ENCODE peak calls at places on chromosome 12, in five cellular contexts. D is AG04449, H is astrocyte of the spinal cord, G is small intestine, U is COR-L47. X is an unnamed sample.

GRCh38 chr12:105931762-105932587 is 206.8 kb downstream of the NUAK1 start:
- DNase-seq in D (no peak), H (no peak), G (no peak), U (no peak), X (no peak)

GRCh38 chr12:12671850-12672660 is 23.9 kb downstream of the GPR19 start:
- DNase-seq in D (no peak), H (peak), G (no peak), U (no peak), X (no peak)

GRCh38 chr12:45299132-45299692 is 83.3 kb downstream of the ANO6 start:
- DNase-seq in D (peak), H (peak), G (no peak), U (peak), X (no peak)

GRCh38 chr12:85092814-85093370 is 56.7 kb downstream of the LRRIQ1 start:
- DNase-seq in D (no peak), H (no peak), G (no peak), U (no peak), X (no peak)

GRCh38 chr12:40946612-40947194 is 241.4 kb upstream of the PDZRN4 start:
- DNase-seq in D (peak), H (peak), G (peak), U (peak), X (peak)

GRCh38 chr12:52687527-52688385 is 7.5 kb upstream of the KRT1 start:
- DNase-seq in D (no peak), H (no peak), G (peak), U (no peak), X (no peak)

GRCh38 chr12:96445743-96446655 is 43.4 kb upstream of the CFAP54 start:
- DNase-seq in D (peak), H (peak), G (peak), U (no peak), X (peak)

GRCh38 chr12:3298603-3299002 is 192.4 kb upstream of the PRMT8 start:
- DNase-seq in D (no peak), H (no peak), G (no peak), U (no peak), X (no peak)

GRCh38 chr12:120928864-120929652 is 24.9 kb upstream of the SPPL3 start:
- DNase-seq in D (no peak), H (no peak), G (peak), U (no peak), X (no peak)

GRCh38 chr12:14893471-14894250 is 8.0 kb upstream of the MGP start:
- DNase-seq in D (no peak), H (no peak), G (no peak), U (no peak), X (peak)

GRCh38 chr12:29314421-29314820 is 66.6 kb downstream of the ERGIC2 start:
- DNase-seq in D (no peak), H (no peak), G (no peak), U (no peak), X (peak)

GRCh38 chr12:116426391-116427136 is 132.6 kb upstream of the MAP1LC3B2 start:
- DNase-seq in D (peak), H (peak), G (no peak), U (no peak), X (peak)

GRCh38 chr12:6292606-6293005 is 17.9 kb upstream of the PLEKHG6 start:
- DNase-seq in D (no peak), H (no peak), G (peak), U (no peak), X (no peak)

GRCh38 chr12:78121969-78122610 is 291.4 kb downstream of the NAV3 start:
- DNase-seq in D (no peak), H (peak), G (no peak), U (no peak), X (peak)

GRCh38 chr12:31220061-31220460 is 105.9 kb downstream of the SINHCAF start:
- DNase-seq in D (no peak), H (no peak), G (no peak), U (no peak), X (no peak)

GRCh38 chr12:117875652-117876491 is 92.9 kb downstream of the KSR2 start:
- DNase-seq in D (no peak), H (peak), G (no peak), U (peak), X (peak)

GRCh38 chr12:120228291-120229070 is 27.6 kb upstream of the RPLP0 start:
- DNase-seq in D (no peak), H (peak), G (peak), U (peak), X (peak)

GRCh38 chr12:24852420-24852819 is 96.5 kb downstream of the BCAT1 start:
- DNase-seq in D (no peak), H (peak), G (no peak), U (no peak), X (no peak)

GRCh38 chr12:14884458-14884878 is 1.2 kb downstream of the MGP start:
- DNase-seq in D (peak), H (peak), G (peak), U (peak), X (peak)

GRCh38 chr12:53210843-53211242 is 3.8 kb upstream of the ITGB7 start:
- DNase-seq in D (no peak), H (no peak), G (no peak), U (no peak), X (no peak)

GRCh38 chr12:182381-182883 is 31.5 kb downstream of the SLC6A12 start:
- DNase-seq in D (peak), H (peak), G (no peak), U (no peak), X (no peak)

GRCh38 chr12:105942316-105942715 is 196.4 kb downstream of the NUAK1 start:
- DNase-seq in D (no peak), H (no peak), G (no peak), U (no peak), X (no peak)

GRCh38 chr12:117587646-117588287 is 226.3 kb upstream of the NOS1 start:
- DNase-seq in D (no peak), H (peak), G (peak), U (peak), X (peak)

GRCh38 chr12:94516985-94517384 is 57.3 kb upstream of the CEP83 start:
- DNase-seq in D (no peak), H (peak), G (no peak), U (no peak), X (no peak)

GRCh38 chr12:23930599-23930998 is 18.9 kb downstream of the SOX5 start:
- DNase-seq in D (no peak), H (no peak), G (no peak), U (no peak), X (no peak)

GRCh38 chr12:55743131-55743921 is 404 bp downstream of the GDF11 start:
- DNase-seq in D (no peak), H (peak), G (peak), U (peak), X (peak)

GRCh38 chr12:26244503-26244902 is 49.1 kb downstream of the SSPN start:
- DNase-seq in D (no peak), H (no peak), G (no peak), U (no peak), X (no peak)

GRCh38 chr12:31715283-31715825 is 13.5 kb downstream of the AMN1 start:
- DNase-seq in D (no peak), H (peak), G (no peak), U (no peak), X (no peak)

GRCh38 chr12:54749191-54749818 is 101.1 kb upstream of the DCD start:
- DNase-seq in D (no peak), H (peak), G (peak), U (no peak), X (peak)

GRCh38 chr12:126347421-126347820 is 1282.2 kb downstream of the AACS start:
- DNase-seq in D (no peak), H (no peak), G (no peak), U (no peak), X (no peak)

GRCh38 chr12:121784460-121784859 is 9.0 kb downstream of the RHOF start:
- DNase-seq in D (no peak), H (peak), G (no peak), U (no peak), X (no peak)

GRCh38 chr12:75960086-75960910 is 71.3 kb downstream of the PHLDA1 start:
- DNase-seq in D (no peak), H (no peak), G (peak), U (peak), X (no peak)